ENCODE peak calls at places on chromosomes 12 and 14, in nine cellular contexts. F is NCI-H2029; H is CD4-positive, alpha-beta memory T cell; L is AG09319; M is stomach; K is pancreas; N is stimulated activated CD4-positive, alpha-beta T cell treated with anti-CD3 and anti-CD28 coated beads, Interleukin-15, amount 100 ng/mL, for 24 hours; S is astrocyte of the hippocampus; Q is putamen. E is an unnamed sample.

GRCh38 chr12:80189241-80189640 is 89.9 kb downstream of the OTOGL start:
- DNase-seq in F (no peak), K (no peak), S (peak; percentile 57), N (no peak), H (no peak), M (no peak), Q (no peak), L (peak; percentile 86), E (no peak)

GRCh38 chr12:8678661-8679111 is 16.1 kb upstream of the MFAP5 start:
- DNase-seq in K (no peak), M (no peak), N (no peak), H (no peak), Q (no peak), F (no peak), L (no peak), S (peak; percentile 69), E (no peak)

GRCh38 chr14:85576161-85576560 is 46.2 kb downstream of the FLRT2 start:
- DNase-seq in H (no peak), Q (no peak), S (peak; percentile 48), N (no peak), K (no peak), F (no peak), L (peak; percentile 44), M (no peak), E (no peak)

GRCh38 chr14:90566481-90566880 is 169.7 kb downstream of the CALM1 start:
- DNase-seq in Q (no peak), F (no peak), H (no peak), M (no peak), K (no peak), L (no peak), N (no peak), S (no peak), E (no peak)

GRCh38 chr12:65648461-65648860 is 175.8 kb upstream of the HMGA2 start:
- DNase-seq in K (no peak), L (no peak), Q (no peak), F (no peak), H (no peak), N (no peak), S (no peak), M (no peak), E (no peak)

GRCh38 chr12:56953314-56953713 is 4.1 kb downstream of the RDH16 start:
- DNase-seq in L (no peak), Q (no peak), N (no peak), F (no peak), M (no peak), K (no peak), S (no peak), H (no peak), E (no peak)

GRCh38 chr14:70333289-70333688 is 26.2 kb downstream of the COX16 start:
- DNase-seq in S (no peak), L (no peak), M (no peak), H (no peak), F (no peak), K (no peak), Q (no peak), N (no peak), E (no peak)

GRCh38 chr12:89999699-90000505 is 291.3 kb upstream of the ATP2B1 start:
- DNase-seq in Q (no peak), K (no peak), N (no peak), S (peak; percentile 25), M (no peak), L (no peak), F (no peak), H (no peak), E (no peak)

GRCh38 chr12:98355322-98355721 is 160.1 kb upstream of the TMPO start:
- DNase-seq in M (no peak), H (no peak), F (no peak), N (no peak), K (no peak), Q (no peak), L (no peak), S (peak; percentile 44), E (no peak)

GRCh38 chr12:92403210-92404175 is 257.8 kb upstream of the BTG1 start:
- DNase-seq in H (peak; percentile 74), S (peak; percentile 2), K (no peak), L (no peak), Q (no peak), F (no peak), M (no peak), N (peak; percentile 63), E (no peak)

GRCh38 chr14:104817930-104818713 is 17.2 kb downstream of the ZBTB42 start:
- DNase-seq in N (no peak), K (no peak), Q (no peak), L (no peak), H (no peak), M (peak; percentile 10), S (no peak), F (no peak), E (no peak)

GRCh38 chr12:50211392-50212070 is 44.4 kb upstream of the CERS5 start:
- DNase-seq in F (no peak), K (no peak), L (no peak), M (no peak), N (no peak), H (no peak), Q (no peak), S (no peak), E (no peak)

GRCh38 chr14:104678346-104678745 is 11.1 kb upstream of the INF2 start:
- DNase-seq in M (no peak), S (peak; percentile 69), L (no peak), N (no peak), H (no peak), K (peak; percentile 66), F (no peak), Q (no peak), E (peak; percentile 92)

GRCh38 chr12:54159140-54159539 is 29.6 kb downstream of the SMUG1 start:
- DNase-seq in S (no peak), H (no peak), L (no peak), F (peak; percentile 31), M (peak; percentile 57), Q (peak; percentile 25), K (no peak), N (peak; percentile 57), E (peak; percentile 53)

GRCh38 chr12:106255952-106256351 is 8.1 kb upstream of the CKAP4 start:
- DNase-seq in Q (no peak), F (no peak), H (no peak), M (no peak), L (no peak), S (no peak), K (no peak), N (no peak), E (no peak)

GRCh38 chr14:68684466-68685418 is 108.1 kb downstream of the ZFP36L1 start:
- DNase-seq in F (no peak), L (no peak), Q (no peak), H (no peak), N (no peak), S (no peak), M (no peak), K (no peak), E (no peak)

GRCh38 chr12:57046947-57047890 is 2.7 kb downstream of the MYO1A start:
- DNase-seq in M (no peak), H (peak; percentile 35), S (no peak), F (no peak), N (peak; percentile 66), L (no peak), Q (no peak), K (no peak), E (no peak)

GRCh38 chr12:14185441-14186192 is 179.9 kb upstream of the ATF7IP start:
- DNase-seq in N (peak; percentile 28), K (no peak), F (peak; percentile 17), L (no peak), Q (peak; percentile 31), M (peak; percentile 32), H (peak; percentile 27), S (peak; percentile 70), E (peak; percentile 24)

GRCh38 chr12:2937500-2937899 is 21.7 kb upstream of the TEAD4 start:
- DNase-seq in F (no peak), L (no peak), Q (no peak), N (no peak), K (no peak), M (no peak), S (no peak), H (no peak), E (no peak)

GRCh38 chr12:90124289-90124688 is 415.7 kb upstream of the ATP2B1 start:
- DNase-seq in L (no peak), H (no peak), K (no peak), Q (no peak), M (no peak), S (no peak), N (no peak), F (no peak), E (no peak)

GRCh38 chr14:69739486-69739885 is 27.5 kb upstream of the SRSF5 start:
- DNase-seq in H (no peak), F (no peak), L (no peak), Q (no peak), M (no peak), N (no peak), S (no peak), K (no peak), E (peak; percentile 10)

GRCh38 chr14:23054000-23054811 is 3.1 kb downstream of the CDH24 start:
- DNase-seq in S (no peak), H (no peak), N (peak; percentile 54), M (no peak), L (no peak), K (no peak), F (no peak), Q (no peak), E (no peak)

GRCh38 chr12:56488041-56488955 is at the start of gene GLS2:
- DNase-seq in M (peak; percentile 80), K (peak; percentile 92), L (peak; percentile 36), Q (peak; percentile 87), N (peak; percentile 77), H (peak; percentile 82), S (peak; percentile 89), F (peak; percentile 88), E (peak; percentile 50)

GRCh38 chr14:99125113-99125512 is 146.9 kb downstream of the BCL11B start:
- DNase-seq in H (no peak), M (peak; percentile 14), Q (no peak), K (peak; percentile 1), N (no peak), L (no peak), S (no peak), F (no peak), E (no peak)

GRCh38 chr14:79467837-79468236 is 743.5 kb downstream of the DIO2 start:
- DNase-seq in L (no peak), Q (no peak), M (no peak), N (no peak), F (no peak), H (no peak), K (no peak), S (no peak), E (no peak)

GRCh38 chr12:127594351-127594970 is 672.5 kb upstream of the TMEM132C start:
- DNase-seq in L (no peak), N (no peak), H (no peak), M (no peak), F (peak; percentile 22), Q (no peak), S (no peak), K (no peak), E (no peak)

E was measured in DMS79.